ENCODE peak calls at places on chromosome 16, in six cellular contexts. One of them, this sample, is unnamed.

GRCh38 chr16:9103546-9103945 is 12.1 kb downstream of the HAPSTR1 start:
- DNase-seq in HL-60: no peak
- DNase-seq in CD8-positive, alpha-beta T cell: no peak
- DNase-seq in GM23338: no peak
- DNase-seq in mucosa of descending colon: no peak
- DNase-seq in Peyer's patch: no peak
- DNase-seq in this sample: no peak

GRCh38 chr16:84036982-84037425 is 5.6 kb downstream of the SLC38A8 start:
- DNase-seq in CD8-positive, alpha-beta T cell: no peak
- DNase-seq in mucosa of descending colon: no peak
- DNase-seq in HL-60: no peak
- DNase-seq in Peyer's patch: no peak
- DNase-seq in GM23338: no peak
- DNase-seq in this sample: no peak

GRCh38 chr16:17368951-17369350 is 101.8 kb downstream of the XYLT1 start:
- DNase-seq in mucosa of descending colon: no peak
- DNase-seq in GM23338: no peak
- DNase-seq in HL-60: no peak
- DNase-seq in Peyer's patch: peak
- DNase-seq in CD8-positive, alpha-beta T cell: peak
- DNase-seq in this sample: no peak

GRCh38 chr16:401468-402348 is at the start of gene DECR2:
- DNase-seq in Peyer's patch: peak
- DNase-seq in GM23338: peak
- DNase-seq in HL-60: peak
- DNase-seq in CD8-positive, alpha-beta T cell: peak
- DNase-seq in mucosa of descending colon: peak
- DNase-seq in this sample: peak

GRCh38 chr16:73126453-73126853 is 78.5 kb upstream of the ZFHX3 start:
- DNase-seq in CD8-positive, alpha-beta T cell: no peak
- DNase-seq in HL-60: no peak
- DNase-seq in GM23338: no peak
- DNase-seq in mucosa of descending colon: no peak
- DNase-seq in Peyer's patch: peak
- DNase-seq in this sample: peak

GRCh38 chr16:1301562-1301961 is 7.9 kb upstream of the UBE2I start:
- DNase-seq in mucosa of descending colon: no peak
- DNase-seq in HL-60: no peak
- DNase-seq in GM23338: no peak
- DNase-seq in Peyer's patch: no peak
- DNase-seq in CD8-positive, alpha-beta T cell: no peak
- DNase-seq in this sample: no peak

GRCh38 chr16:51355195-51355594 is 204.1 kb upstream of the SALL1 start:
- DNase-seq in CD8-positive, alpha-beta T cell: no peak
- DNase-seq in Peyer's patch: no peak
- DNase-seq in HL-60: no peak
- DNase-seq in mucosa of descending colon: no peak
- DNase-seq in GM23338: peak
- DNase-seq in this sample: no peak

GRCh38 chr16:67606632-67607031 is 38.3 kb upstream of the CARMIL2 start:
- DNase-seq in GM23338: no peak
- DNase-seq in CD8-positive, alpha-beta T cell: no peak
- DNase-seq in HL-60: no peak
- DNase-seq in Peyer's patch: no peak
- DNase-seq in mucosa of descending colon: no peak
- DNase-seq in this sample: no peak

GRCh38 chr16:72051818-72052217 is 2.5 kb upstream of the HP start:
- DNase-seq in Peyer's patch: no peak
- DNase-seq in mucosa of descending colon: no peak
- DNase-seq in GM23338: no peak
- DNase-seq in CD8-positive, alpha-beta T cell: no peak
- DNase-seq in HL-60: peak
- DNase-seq in this sample: no peak

GRCh38 chr16:64428463-64428862 is 693.4 kb downstream of the CDH11 start:
- DNase-seq in CD8-positive, alpha-beta T cell: no peak
- DNase-seq in GM23338: no peak
- DNase-seq in mucosa of descending colon: no peak
- DNase-seq in Peyer's patch: no peak
- DNase-seq in HL-60: no peak
- DNase-seq in this sample: peak

GRCh38 chr16:424033-424622 is 1.3 kb upstream of the RAB11FIP3 start:
- DNase-seq in CD8-positive, alpha-beta T cell: no peak
- DNase-seq in Peyer's patch: peak
- DNase-seq in HL-60: peak
- DNase-seq in GM23338: no peak
- DNase-seq in mucosa of descending colon: peak
- DNase-seq in this sample: peak

GRCh38 chr16:71383054-71383773 is 24.7 kb downstream of the CALB2 start:
- DNase-seq in HL-60: no peak
- DNase-seq in GM23338: peak
- DNase-seq in mucosa of descending colon: no peak
- DNase-seq in CD8-positive, alpha-beta T cell: no peak
- DNase-seq in Peyer's patch: no peak
- DNase-seq in this sample: peak

GRCh38 chr16:81608515-81609209 is 164.1 kb downstream of the CMIP start:
- DNase-seq in GM23338: no peak
- DNase-seq in mucosa of descending colon: no peak
- DNase-seq in HL-60: peak
- DNase-seq in Peyer's patch: no peak
- DNase-seq in CD8-positive, alpha-beta T cell: no peak
- DNase-seq in this sample: peak

GRCh38 chr16:74570412-74571301 is 36.3 kb downstream of the GLG1 start:
- DNase-seq in mucosa of descending colon: no peak
- DNase-seq in HL-60: no peak
- DNase-seq in GM23338: no peak
- DNase-seq in CD8-positive, alpha-beta T cell: no peak
- DNase-seq in Peyer's patch: peak
- DNase-seq in this sample: no peak

GRCh38 chr16:13178318-13178717 is 276.9 kb downstream of the SHISA9 start:
- DNase-seq in HL-60: no peak
- DNase-seq in GM23338: no peak
- DNase-seq in Peyer's patch: no peak
- DNase-seq in CD8-positive, alpha-beta T cell: no peak
- DNase-seq in mucosa of descending colon: no peak
- DNase-seq in this sample: no peak

GRCh38 chr16:75011634-75012307 is 12.9 kb downstream of the ZNRF1 start:
- DNase-seq in Peyer's patch: no peak
- DNase-seq in HL-60: no peak
- DNase-seq in CD8-positive, alpha-beta T cell: no peak
- DNase-seq in mucosa of descending colon: no peak
- DNase-seq in GM23338: no peak
- DNase-seq in this sample: peak

GRCh38 chr16:8258523-8258922 is 331.8 kb downstream of the TMEM114 start:
- DNase-seq in mucosa of descending colon: no peak
- DNase-seq in GM23338: peak
- DNase-seq in HL-60: no peak
- DNase-seq in CD8-positive, alpha-beta T cell: no peak
- DNase-seq in Peyer's patch: no peak
- DNase-seq in this sample: no peak

GRCh38 chr16:67431077-67431804 is at the start of gene HSD11B2:
- DNase-seq in HL-60: no peak
- DNase-seq in Peyer's patch: peak
- DNase-seq in GM23338: peak
- DNase-seq in CD8-positive, alpha-beta T cell: no peak
- DNase-seq in mucosa of descending colon: no peak
- DNase-seq in this sample: peak

GRCh38 chr16:56246051-56246817 is 54.9 kb downstream of the GNAO1 start:
- DNase-seq in HL-60: no peak
- DNase-seq in Peyer's patch: no peak
- DNase-seq in mucosa of descending colon: no peak
- DNase-seq in CD8-positive, alpha-beta T cell: no peak
- DNase-seq in GM23338: peak
- DNase-seq in this sample: no peak

GRCh38 chr16:75256059-75256870 is 4.8 kb upstream of the BCAR1 start:
- DNase-seq in CD8-positive, alpha-beta T cell: no peak
- DNase-seq in mucosa of descending colon: no peak
- DNase-seq in HL-60: no peak
- DNase-seq in Peyer's patch: no peak
- DNase-seq in GM23338: peak
- DNase-seq in this sample: no peak

GRCh38 chr16:66020642-66021041 is 345.8 kb upstream of the CDH5 start:
- DNase-seq in mucosa of descending colon: no peak
- DNase-seq in CD8-positive, alpha-beta T cell: no peak
- DNase-seq in GM23338: no peak
- DNase-seq in HL-60: no peak
- DNase-seq in Peyer's patch: no peak
- DNase-seq in this sample: no peak

GRCh38 chr16:89570342-89570923 is 5.1 kb upstream of the CPNE7 start:
- DNase-seq in Peyer's patch: no peak
- DNase-seq in mucosa of descending colon: no peak
- DNase-seq in HL-60: no peak
- DNase-seq in CD8-positive, alpha-beta T cell: no peak
- DNase-seq in GM23338: no peak
- DNase-seq in this sample: no peak

GRCh38 chr16:4273858-4274291 is 1.1 kb upstream of the TFAP4 start:
- DNase-seq in Peyer's patch: peak
- DNase-seq in GM23338: peak
- DNase-seq in mucosa of descending colon: no peak
- DNase-seq in HL-60: peak
- DNase-seq in CD8-positive, alpha-beta T cell: peak
- DNase-seq in this sample: peak

GRCh38 chr16:23185661-23186060 is 3.1 kb downstream of the SCNN1G start:
- DNase-seq in HL-60: no peak
- DNase-seq in GM23338: no peak
- DNase-seq in CD8-positive, alpha-beta T cell: no peak
- DNase-seq in Peyer's patch: no peak
- DNase-seq in mucosa of descending colon: no peak
- DNase-seq in this sample: no peak

GRCh38 chr16:68782198-68783174 is 45.4 kb downstream of the CDH1 start:
- DNase-seq in mucosa of descending colon: no peak
- DNase-seq in CD8-positive, alpha-beta T cell: no peak
- DNase-seq in Peyer's patch: no peak
- DNase-seq in GM23338: no peak
- DNase-seq in HL-60: peak
- DNase-seq in this sample: no peak

GRCh38 chr16:1258218-1258587 is 2.3 kb downstream of the TPSD1 start:
- DNase-seq in Peyer's patch: no peak
- DNase-seq in HL-60: no peak
- DNase-seq in mucosa of descending colon: no peak
- DNase-seq in CD8-positive, alpha-beta T cell: no peak
- DNase-seq in GM23338: no peak
- DNase-seq in this sample: no peak

GRCh38 chr16:316741-317464 is 33.9 kb downstream of the PDIA2 start:
- DNase-seq in mucosa of descending colon: no peak
- DNase-seq in Peyer's patch: no peak
- DNase-seq in HL-60: no peak
- DNase-seq in GM23338: no peak
- DNase-seq in CD8-positive, alpha-beta T cell: no peak
- DNase-seq in this sample: no peak

GRCh38 chr16:27843800-27844199 is 219.7 kb downstream of the GSG1L start:
- DNase-seq in mucosa of descending colon: no peak
- DNase-seq in Peyer's patch: no peak
- DNase-seq in HL-60: no peak
- DNase-seq in GM23338: no peak
- DNase-seq in CD8-positive, alpha-beta T cell: no peak
- DNase-seq in this sample: no peak

GRCh38 chr16:58352690-58353089 is 39.6 kb upstream of the GINS3 start:
- DNase-seq in HL-60: no peak
- DNase-seq in GM23338: no peak
- DNase-seq in CD8-positive, alpha-beta T cell: no peak
- DNase-seq in mucosa of descending colon: no peak
- DNase-seq in Peyer's patch: no peak
- DNase-seq in this sample: no peak
- TF ChIP-seq CTCF in HL-60: no peak
- TF ChIP-seq CTCF in GM23338: no peak
- TF ChIP-seq CTCF in CD8-positive, alpha-beta T cell: no peak
- TF ChIP-seq CTCF in mucosa of descending colon: no peak
- TF ChIP-seq CTCF in Peyer's patch: no peak
- TF ChIP-seq CTCF in this sample: no peak

DNA sequence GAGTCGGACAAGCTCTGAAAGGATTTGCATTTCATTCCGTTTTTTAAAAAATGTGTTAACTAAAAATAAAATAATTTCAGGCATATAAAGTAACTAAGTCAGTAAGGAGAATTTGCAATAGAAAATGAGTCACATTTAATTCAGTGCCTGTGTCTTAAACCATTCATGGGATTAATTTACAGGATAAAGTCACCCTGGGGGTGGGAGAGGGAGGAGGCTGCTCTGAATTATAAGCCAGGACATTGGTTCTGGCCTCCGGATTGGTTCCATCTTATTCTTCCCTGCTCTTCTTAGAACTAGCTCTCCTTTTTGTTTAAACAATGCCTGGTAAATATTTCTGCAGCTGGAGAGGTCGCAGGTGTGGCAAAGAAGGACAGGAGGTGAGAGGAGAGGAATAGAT is 319.1 kb downstream of the PHKB start:
- DNase-seq in mucosa of descending colon: no peak
- DNase-seq in Peyer's patch: no peak
- DNase-seq in CD8-positive, alpha-beta T cell: no peak
- DNase-seq in HL-60: no peak
- DNase-seq in GM23338: no peak
- DNase-seq in this sample: no peak
- H3K4me3 ChIP-seq in mucosa of descending colon: no peak
- H3K4me3 ChIP-seq in Peyer's patch: no peak
- H3K4me3 ChIP-seq in CD8-positive, alpha-beta T cell: no peak
- H3K4me3 ChIP-seq in HL-60: no peak
- H3K4me3 ChIP-seq in GM23338: no peak
- H3K4me3 ChIP-seq in this sample: no peak

GRCh38 chr16:2339521-2340484 is 725 bp downstream of the ABCA3 start:
- DNase-seq in GM23338: peak
- DNase-seq in HL-60: peak
- DNase-seq in CD8-positive, alpha-beta T cell: peak
- DNase-seq in Peyer's patch: peak
- DNase-seq in mucosa of descending colon: peak
- DNase-seq in this sample: no peak
- TF ChIP-seq CTCF in GM23338: peak
- TF ChIP-seq CTCF in HL-60: no peak
- TF ChIP-seq CTCF in CD8-positive, alpha-beta T cell: no peak
- TF ChIP-seq CTCF in Peyer's patch: no peak
- TF ChIP-seq CTCF in mucosa of descending colon: no peak
- TF ChIP-seq CTCF in this sample: no peak

DNA sequence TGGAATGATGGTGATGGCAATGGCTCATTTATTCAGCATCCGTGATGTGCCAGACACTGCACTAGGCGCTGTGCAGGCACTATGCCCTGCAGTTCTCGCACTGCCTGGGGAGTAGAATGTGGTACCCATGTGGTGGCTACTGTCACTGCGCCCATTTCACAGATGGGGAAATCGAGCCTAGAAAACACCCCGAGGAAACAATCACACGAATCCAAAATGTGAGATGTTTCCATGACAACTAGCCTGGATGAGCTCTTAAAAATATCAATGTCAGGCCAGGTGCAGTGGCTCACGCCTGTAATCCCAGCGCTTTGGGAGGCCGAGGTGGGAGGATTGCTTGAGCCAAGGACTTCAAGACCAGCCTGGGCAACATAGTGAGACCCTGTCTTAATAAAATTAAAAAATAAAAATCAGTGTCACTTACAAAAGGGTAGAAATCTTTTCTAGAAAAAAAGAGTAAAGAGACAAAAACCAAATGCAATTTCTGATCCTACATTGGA is 57.9 kb upstream of the TNRC6A start:
- DNase-seq in Peyer's patch: no peak
- DNase-seq in HL-60: no peak
- DNase-seq in GM23338: peak
- DNase-seq in CD8-positive, alpha-beta T cell: no peak
- DNase-seq in mucosa of descending colon: no peak
- DNase-seq in this sample: no peak
- H3K4me3 ChIP-seq in Peyer's patch: no peak
- H3K4me3 ChIP-seq in HL-60: no peak
- H3K4me3 ChIP-seq in GM23338: no peak
- H3K4me3 ChIP-seq in CD8-positive, alpha-beta T cell: no peak
- H3K4me3 ChIP-seq in mucosa of descending colon: no peak
- H3K4me3 ChIP-seq in this sample: no peak

GRCh38 chr16:88063201-88063773 is 112.1 kb downstream of the BANP start:
- DNase-seq in mucosa of descending colon: no peak
- DNase-seq in Peyer's patch: no peak
- DNase-seq in GM23338: no peak
- DNase-seq in HL-60: no peak
- DNase-seq in CD8-positive, alpha-beta T cell: no peak
- DNase-seq in this sample: peak
- TF ChIP-seq CTCF in mucosa of descending colon: no peak
- TF ChIP-seq CTCF in Peyer's patch: no peak
- TF ChIP-seq CTCF in GM23338: peak
- TF ChIP-seq CTCF in HL-60: no peak
- TF ChIP-seq CTCF in CD8-positive, alpha-beta T cell: no peak
- TF ChIP-seq CTCF in this sample: peak

This sample was measured in fibroblast of pulmonary artery.